ENCODE peak calls at places on chromosomes 12 and 14, in six cellular contexts. C is PC-3, K is GM23338, U is GM23248, A is OCI-LY7, G is SK-N-SH. T is an unnamed sample.

GRCh38 chr14:85416771-85417170 is 113.2 kb upstream of the FLRT2 start:
- DNase-seq in A (no peak), U (peak), K (no peak), G (no peak), C (peak), T (peak)

GRCh38 chr12:57280234-57281062 is 29.5 kb upstream of the STAC3 start:
- DNase-seq in G (no peak), A (peak), K (peak), C (peak), U (peak), T (no peak)

GRCh38 chr12:124700810-124701594 is 133.6 kb upstream of the NCOR2 start:
- DNase-seq in C (peak), K (peak), G (no peak), A (no peak), U (peak), T (no peak)

GRCh38 chr12:20212658-20213387 is 155.5 kb upstream of the PDE3A start:
- DNase-seq in A (no peak), K (peak), U (peak), G (peak), C (peak), T (no peak)

GRCh38 chr12:47838286-47838931 is 18.7 kb upstream of the HDAC7 start:
- DNase-seq in C (peak), K (peak), A (peak), U (peak), G (peak), T (no peak)

GRCh38 chr12:120229583-120230325 is 28.8 kb upstream of the RPLP0 start:
- DNase-seq in G (peak), K (peak), A (no peak), U (peak), C (peak), T (no peak)

GRCh38 chr14:54681819-54682261 is 114.9 kb downstream of the SAMD4A start:
- DNase-seq in C (no peak), G (peak), U (no peak), K (no peak), A (no peak), T (no peak)

GRCh38 chr12:56189918-56190694 is 823 bp upstream of the SMARCC2 start:
- DNase-seq in U (peak), C (peak), A (peak), G (peak), K (peak), T (peak)

GRCh38 chr12:93453633-93454032 is 11.9 kb upstream of the UBE2N start:
- DNase-seq in A (no peak), U (peak), G (no peak), K (peak), C (no peak), T (no peak)

GRCh38 chr12:117438809-117439208 is 77.4 kb upstream of the NOS1 start:
- DNase-seq in U (no peak), K (no peak), A (no peak), G (peak), C (no peak), T (no peak)

GRCh38 chr12:102961488-102961801 is 4.0 kb downstream of the ASCL1 start:
- DNase-seq in A (no peak), U (no peak), K (no peak), G (no peak), C (no peak), T (no peak)

GRCh38 chr14:77641534-77642341 is 25.3 kb upstream of the SPTLC2 start:
- DNase-seq in G (no peak), C (peak), A (no peak), U (peak), K (peak), T (peak)

GRCh38 chr14:102297436-102298170 is 7.4 kb downstream of the MOK start:
- DNase-seq in C (no peak), A (no peak), U (no peak), K (no peak), G (no peak), T (no peak)

GRCh38 chr12:98352218-98352811 is 163.1 kb upstream of the TMPO start:
- DNase-seq in C (peak), K (no peak), A (no peak), G (no peak), U (peak), T (no peak)

GRCh38 chr12:66774921-66775320 is 96.0 kb upstream of the GRIP1 start:
- DNase-seq in K (no peak), A (no peak), C (no peak), U (no peak), G (no peak), T (no peak)

GRCh38 chr12:10584415-10584814 is 29.0 kb downstream of the MAGOHB start:
- DNase-seq in A (no peak), U (peak), C (no peak), K (no peak), G (no peak), T (no peak)

GRCh38 chr12:102061096-102061555 is 665 bp downstream of the WASHC3 start:
- DNase-seq in C (peak), A (peak), G (no peak), K (no peak), U (no peak), T (peak)

GRCh38 chr12:74349925-74350324 is 187.7 kb upstream of the ATXN7L3B start:
- DNase-seq in C (no peak), G (no peak), K (no peak), A (no peak), U (peak), T (no peak)

GRCh38 chr12:45124485-45125155 is 73.7 kb upstream of the DBX2 start:
- DNase-seq in C (no peak), A (no peak), K (peak), U (no peak), G (no peak), T (no peak)

GRCh38 chr12:80936353-80936641 is 1.4 kb downstream of the LIN7A start:
- DNase-seq in G (no peak), C (no peak), A (no peak), K (peak), U (no peak), T (no peak)

GRCh38 chr14:20347747-20348146 is 4.3 kb downstream of the PARP2 start:
- DNase-seq in C (no peak), A (no peak), K (no peak), G (no peak), U (no peak), T (no peak)

GRCh38 chr14:64092940-64093339 is 201.2 kb downstream of the ESR2 start:
- DNase-seq in K (no peak), C (peak), G (no peak), U (no peak), A (no peak), T (no peak)

GRCh38 chr12:21438643-21439042 is 1.2 kb downstream of the PYROXD1 start:
- DNase-seq in K (no peak), A (peak), C (peak), G (no peak), U (peak), T (no peak)

DNA sequence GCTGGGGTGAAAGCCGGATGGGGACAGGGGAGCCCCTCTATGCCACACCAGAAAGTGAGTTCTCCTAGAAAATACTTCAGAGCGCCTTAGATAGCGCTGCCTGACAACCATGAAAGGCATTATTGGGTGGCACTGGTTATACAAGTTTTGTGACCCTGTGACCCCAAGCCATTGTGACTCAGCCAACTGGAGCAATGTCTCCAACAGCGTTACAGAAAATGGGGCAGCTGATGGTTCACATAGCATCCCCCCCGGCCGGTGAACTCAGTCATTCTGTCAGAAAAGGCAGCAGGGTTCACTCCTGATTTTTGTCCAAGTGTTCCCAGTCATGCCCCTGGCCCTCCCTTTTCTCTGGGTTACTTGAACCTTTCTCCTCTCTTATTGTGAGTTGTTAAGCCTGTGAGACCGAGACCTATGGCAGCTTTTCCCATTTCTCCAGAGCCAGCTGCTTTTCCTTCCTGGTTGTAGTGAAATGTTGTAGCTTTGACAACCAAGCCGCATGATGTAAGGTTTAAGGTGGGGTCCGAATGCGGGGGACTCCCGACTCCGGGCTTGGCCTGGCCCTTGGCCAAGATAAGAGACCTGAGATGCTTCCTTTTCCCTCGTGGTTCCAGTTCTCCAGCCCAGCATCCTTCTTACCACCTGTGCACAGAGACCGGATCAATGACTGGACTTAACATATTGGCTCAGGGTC is 22.0 kb downstream of the CD9 start:
- DNase-seq in G (no peak), A (no peak), C (peak), U (no peak), K (no peak), T (no peak)
- TF ChIP-seq EZH2phosphoT487 in G (no peak), A (no peak), C (no peak), U (no peak), K (no peak), T (no peak)

GRCh38 chr12:131122631-131123030 is 168.9 kb downstream of the ADGRD1 start:
- DNase-seq in G (no peak), K (no peak), U (no peak), A (no peak), C (no peak), T (no peak)

GRCh38 chr12:131124487-131125280 is 171.0 kb downstream of the ADGRD1 start:
- DNase-seq in K (no peak), U (no peak), C (no peak), G (no peak), A (no peak), T (no peak)

GRCh38 chr12:131126662-131127173 is 173.0 kb downstream of the ADGRD1 start:
- DNase-seq in U (no peak), K (no peak), C (no peak), G (no peak), A (no peak), T (no peak)

GRCh38 chr12:131121705-131122405 is 168.1 kb downstream of the ADGRD1 start:
- DNase-seq in G (no peak), K (no peak), C (no peak), A (no peak), U (no peak), T (no peak)

DNA sequence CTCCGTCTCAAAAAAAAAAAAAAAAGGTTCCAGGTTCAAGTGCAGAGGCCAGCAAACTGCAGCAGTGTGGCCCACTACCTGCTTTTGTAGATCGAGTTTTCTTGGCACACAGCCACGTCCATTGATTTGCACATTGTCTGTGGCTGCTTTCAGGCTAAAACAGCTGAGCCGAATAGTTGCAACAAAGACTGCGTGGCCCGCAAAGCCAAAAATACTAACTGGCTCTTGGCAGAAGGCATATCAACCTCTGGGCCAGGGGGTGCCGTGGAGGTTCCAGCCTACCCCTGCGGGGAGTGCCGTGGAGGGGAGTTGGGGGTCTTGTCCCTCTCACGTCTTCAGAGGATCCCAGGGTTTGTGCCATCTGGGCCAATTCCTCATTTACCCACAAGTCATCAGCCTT is 170.1 kb downstream of the ADGRD1 start:
- DNase-seq in A (no peak), G (no peak), K (no peak), U (no peak), C (no peak), T (no peak)
- TF ChIP-seq EZH2phosphoT487 in A (no peak), G (no peak), K (no peak), U (no peak), C (no peak), T (no peak)

GRCh38 chr14:70827366-70828151 is 18.2 kb upstream of the MAP3K9 start:
- DNase-seq in C (peak), K (no peak), U (peak), G (no peak), A (no peak), T (no peak)
- TF ChIP-seq EZH2phosphoT487 in C (no peak), K (no peak), U (no peak), G (no peak), A (no peak), T (no peak)

GRCh38 chr12:22797686-22798085 is 172.7 kb downstream of the ETNK1 start:
- DNase-seq in K (no peak), U (no peak), G (no peak), A (no peak), C (no peak), T (no peak)

GRCh38 chr12:22787557-22787956 is 162.6 kb downstream of the ETNK1 start:
- DNase-seq in U (no peak), G (no peak), A (no peak), C (no peak), K (no peak), T (no peak)

GRCh38 chr12:22788913-22789312 is 163.9 kb downstream of the ETNK1 start:
- DNase-seq in K (no peak), C (no peak), G (no peak), A (no peak), U (no peak), T (no peak)

GRCh38 chr12:22794017-22794416 is 169.0 kb downstream of the ETNK1 start:
- DNase-seq in A (no peak), U (no peak), K (no peak), C (no peak), G (no peak), T (no peak)

GRCh38 chr12:22792198-22792597 is 167.2 kb downstream of the ETNK1 start:
- DNase-seq in U (no peak), G (peak), A (no peak), K (no peak), C (no peak), T (no peak)
- TF ChIP-seq EZH2phosphoT487 in U (no peak), G (no peak), A (no peak), K (no peak), C (no peak), T (no peak)

GRCh38 chr12:106632797-106633450 is 50.1 kb downstream of the RFX4 start:
- DNase-seq in A (no peak), C (peak), K (no peak), U (no peak), G (no peak), T (no peak)

GRCh38 chr12:106629797-106630669 is 47.2 kb downstream of the RFX4 start:
- DNase-seq in G (peak), U (peak), A (no peak), K (no peak), C (peak), T (no peak)

GRCh38 chr12:106631150-106631549 is 48.3 kb downstream of the RFX4 start:
- DNase-seq in K (peak), U (no peak), C (no peak), A (no peak), G (no peak), T (no peak)

GRCh38 chr12:106633451-106633823 is 50.6 kb downstream of the RFX4 start:
- DNase-seq in G (no peak), C (peak), A (no peak), U (no peak), K (no peak), T (no peak)

GRCh38 chr12:106631797-106632196 is 49.0 kb downstream of the RFX4 start:
- DNase-seq in G (no peak), A (no peak), C (no peak), K (no peak), U (no peak), T (no peak)
- TF ChIP-seq EZH2phosphoT487 in G (no peak), A (no peak), C (no peak), K (no peak), U (no peak), T (no peak)

DNA sequence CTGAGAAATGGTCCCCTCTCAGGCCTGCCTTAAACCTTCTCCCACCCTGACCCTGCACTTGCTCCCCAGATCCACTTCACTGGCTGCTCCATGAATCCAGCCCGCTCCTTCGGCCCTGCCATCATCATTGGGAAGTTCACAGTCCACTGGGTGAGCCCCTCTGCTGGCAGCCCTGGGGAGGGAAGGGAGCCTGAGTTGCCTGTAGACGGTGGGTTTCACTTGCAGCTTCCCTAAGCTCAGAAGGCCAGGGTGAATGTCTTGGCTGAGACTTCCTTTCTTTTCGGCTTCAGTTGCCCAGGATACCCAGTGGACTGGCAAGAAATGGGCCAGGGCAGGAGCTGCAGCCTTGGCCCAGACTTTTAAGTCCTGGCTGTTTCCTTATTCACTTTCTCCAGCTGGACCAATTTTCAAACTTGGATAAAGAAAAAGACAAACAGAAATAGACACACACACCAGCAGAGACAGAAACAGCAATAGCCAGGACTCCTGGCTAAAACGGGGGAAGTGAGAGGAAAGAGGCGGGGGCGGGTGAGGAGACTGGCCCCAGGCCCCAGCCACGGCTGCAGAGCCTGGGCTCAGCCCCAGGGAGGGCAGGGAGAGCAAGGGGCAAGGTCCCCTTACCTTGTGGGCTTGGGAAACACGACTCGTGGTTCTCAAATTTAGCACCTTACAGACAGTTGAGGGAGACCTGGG is 2.1 kb downstream of the AQP6 start:
- DNase-seq in U (no peak), A (no peak), K (no peak), G (no peak), C (no peak), T (no peak)
- TF ChIP-seq EZH2phosphoT487 in U (no peak), A (no peak), K (no peak), G (no peak), C (no peak), T (no peak)

DNA sequence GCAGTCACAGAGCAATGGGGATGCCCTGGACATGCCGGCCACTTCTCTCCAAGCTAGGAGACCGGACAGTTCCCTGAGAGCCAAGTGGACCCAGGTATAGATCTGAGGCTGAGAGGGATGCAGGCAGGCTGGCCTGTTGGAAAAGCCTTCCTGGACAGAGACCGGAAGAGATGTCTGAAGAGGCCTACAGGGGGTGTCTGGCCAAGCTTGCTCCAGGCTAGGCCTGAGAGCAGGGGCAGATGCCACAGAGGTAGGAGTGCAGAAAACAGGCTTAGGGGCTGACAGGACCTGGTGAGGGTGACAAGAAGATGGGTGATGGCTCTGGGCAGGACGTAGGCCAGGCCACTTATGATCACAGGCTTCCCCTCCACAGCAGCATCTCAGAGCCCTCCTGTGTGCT is 30.2 kb downstream of the ARL6IP4 start:
- DNase-seq in G (no peak), K (no peak), C (no peak), A (no peak), U (no peak), T (no peak)
- TF ChIP-seq EZH2phosphoT487 in G (no peak), K (no peak), C (no peak), A (no peak), U (no peak), T (no peak)

T was measured in MM.1S.